ENCODE peak calls at places on chromosomes 12 and 14, in four cellular contexts. O, M, I and Q are unnamed samples.

GRCh38 chr14:75979071-75979571 is 2.7 kb downstream of the TGFB3 start:
- DNase-seq in M (peak), O (peak), I (peak), Q (no peak)

GRCh38 chr12:128920468-128920867 is 67.2 kb downstream of the GLT1D1 start:
- DNase-seq in O (no peak), I (peak), M (no peak), Q (no peak)

GRCh38 chr14:77488558-77488957 is 10.1 kb downstream of the ISM2 start:
- DNase-seq in I (no peak), M (no peak), O (no peak), Q (no peak)

GRCh38 chr14:23085458-23085857 is 9.5 kb downstream of the ACIN1 start:
- DNase-seq in O (no peak), M (no peak), I (no peak), Q (no peak)

GRCh38 chr14:36925094-36925493 is 247.3 kb downstream of the SLC25A21 start:
- DNase-seq in I (no peak), M (no peak), O (no peak), Q (no peak)

GRCh38 chr14:28831126-28831525 is 64.5 kb downstream of the FOXG1 start:
- DNase-seq in O (no peak), I (no peak), M (no peak), Q (no peak)

GRCh38 chr12:30691122-30691879 is 4.4 kb downstream of the IPO8 start:
- DNase-seq in I (peak), M (no peak), O (no peak), Q (peak)

GRCh38 chr14:49849213-49849847 is 3.3 kb downstream of the NEMF start:
- DNase-seq in M (no peak), O (no peak), I (no peak), Q (no peak)

GRCh38 chr12:116779597-116779996 is 41.5 kb downstream of the RNFT2 start:
- DNase-seq in M (no peak), O (no peak), I (no peak), Q (no peak)

GRCh38 chr12:55073043-55074022 is 52.9 kb upstream of the OR9K2 start:
- DNase-seq in O (peak), I (peak), M (peak), Q (peak)

GRCh38 chr12:27104546-27104945 is 22.2 kb upstream of the C12orf71 start:
- DNase-seq in O (no peak), M (no peak), I (no peak), Q (no peak)

GRCh38 chr14:35355981-35356839 is 48.3 kb downstream of the NFKBIA start:
- DNase-seq in I (no peak), O (peak), M (no peak), Q (peak)

GRCh38 chr14:76456200-76456599 is 80.3 kb downstream of the ESRRB start:
- DNase-seq in O (peak), I (peak), M (peak), Q (peak)

GRCh38 chr12:104609083-104609844 is 152.5 kb downstream of the CHST11 start:
- DNase-seq in M (no peak), I (no peak), O (no peak), Q (no peak)

GRCh38 chr14:53273671-53274072 is 120.5 kb upstream of the DDHD1 start:
- DNase-seq in M (peak), I (no peak), O (no peak), Q (peak)

GRCh38 chr12:48191096-48191495 is 7.7 kb downstream of the CCDC184 start:
- DNase-seq in M (no peak), I (no peak), O (no peak), Q (no peak)

GRCh38 chr12:92466391-92467305 is 236.1 kb upstream of the PLEKHG7 start:
- DNase-seq in O (peak), M (no peak), I (peak), Q (no peak)

GRCh38 chr14:92880351-92880750 is 42.6 kb upstream of the CHGA start:
- DNase-seq in O (no peak), M (no peak), I (no peak), Q (no peak)

GRCh38 chr12:10661338-10661737 is 12.5 kb downstream of the STYK1 start:
- DNase-seq in M (no peak), I (peak), O (no peak), Q (no peak)

GRCh38 chr12:46385439-46385838 is 12.9 kb upstream of the SLC38A2 start:
- DNase-seq in M (no peak), O (peak), I (no peak), Q (peak)

GRCh38 chr14:34693228-34693939 is 21.0 kb downstream of the CFL2 start:
- DNase-seq in M (no peak), I (no peak), O (peak), Q (peak)

GRCh38 chr14:73312697-73313096 is 75.4 kb downstream of the PAPLN start:
- DNase-seq in I (no peak), M (no peak), O (no peak), Q (no peak)

GRCh38 chr12:102120886-102121285 is 903 bp downstream of the PARPBP start:
- DNase-seq in M (peak), O (peak), I (peak), Q (peak)

GRCh38 chr14:75959031-75959430 is 22.8 kb downstream of the TGFB3 start:
- DNase-seq in O (no peak), I (no peak), M (no peak), Q (no peak)

GRCh38 chr12:124520896-124521295 is 46.5 kb downstream of the NCOR2 start:
- DNase-seq in O (no peak), I (no peak), M (no peak), Q (no peak)

GRCh38 chr12:112946236-112947000 is 8.1 kb downstream of the OAS3 start:
- DNase-seq in I (no peak), O (peak), M (no peak), Q (no peak)

GRCh38 chr14:31229638-31230229 is 22.1 kb upstream of the HECTD1 start:
- DNase-seq in O (peak), I (peak), M (no peak), Q (peak)

GRCh38 chr12:84315926-84316325 is 596.7 kb downstream of the SLC6A15 start:
- DNase-seq in O (no peak), M (no peak), I (no peak), Q (no peak)

GRCh38 chr14:75303415-75303814 is 24.8 kb downstream of the FOS start:
- DNase-seq in M (peak), I (peak), O (peak), Q (peak)

GRCh38 chr12:132278421-132279183 is 50.8 kb downstream of the GALNT9 start:
- DNase-seq in O (no peak), I (no peak), M (no peak), Q (no peak)

GRCh38 chr12:50201987-50202521 is 34.9 kb upstream of the CERS5 start:
- DNase-seq in O (peak), M (no peak), I (peak), Q (no peak)

GRCh38 chr14:78863143-78863542 is 693.0 kb downstream of the NRXN3 start:
- DNase-seq in I (peak), M (peak), O (peak), Q (peak)

GRCh38 chr12:51318846-51319570 is 5.0 kb downstream of the BIN2 start:
- DNase-seq in M (peak), I (no peak), O (no peak), Q (no peak)

GRCh38 chr12:124705545-124706138 is 138.2 kb upstream of the NCOR2 start:
- DNase-seq in I (no peak), O (no peak), M (no peak), Q (no peak)

GRCh38 chr12:497501-498160 is 37.9 kb downstream of the B4GALNT3 start:
- DNase-seq in O (peak), M (no peak), I (no peak), Q (no peak)

GRCh38 chr12:105750096-105750495 is 388.7 kb downstream of the NUAK1 start:
- DNase-seq in I (no peak), M (no peak), O (no peak), Q (no peak)
- H3K9ac ChIP-seq in I (no peak), M (no peak), O (no peak), Q (no peak)

DNA sequence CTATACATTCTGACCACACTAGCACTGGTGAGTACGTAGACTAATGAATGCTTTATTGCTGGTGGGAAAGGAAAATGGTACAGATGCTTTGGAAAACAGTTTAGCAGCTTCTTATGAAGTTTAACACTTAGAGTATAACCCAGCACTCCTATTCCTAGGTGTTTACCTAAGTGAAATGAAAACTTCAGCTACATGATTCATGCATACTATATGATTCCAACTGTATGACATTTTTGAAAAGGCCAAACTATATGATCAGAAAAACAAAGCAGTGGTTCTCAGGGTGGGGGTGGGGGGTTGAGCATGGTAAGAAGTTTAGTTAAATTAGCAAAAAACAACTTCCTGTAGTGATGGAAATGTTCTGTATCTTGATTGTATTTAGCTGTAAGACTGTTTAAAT is 22.1 kb upstream of the ARID4A start:
- DNase-seq in O (no peak), I (no peak), M (no peak), Q (no peak)
- H3K9ac ChIP-seq in O (no peak), I (no peak), M (no peak), Q (no peak)

DNA sequence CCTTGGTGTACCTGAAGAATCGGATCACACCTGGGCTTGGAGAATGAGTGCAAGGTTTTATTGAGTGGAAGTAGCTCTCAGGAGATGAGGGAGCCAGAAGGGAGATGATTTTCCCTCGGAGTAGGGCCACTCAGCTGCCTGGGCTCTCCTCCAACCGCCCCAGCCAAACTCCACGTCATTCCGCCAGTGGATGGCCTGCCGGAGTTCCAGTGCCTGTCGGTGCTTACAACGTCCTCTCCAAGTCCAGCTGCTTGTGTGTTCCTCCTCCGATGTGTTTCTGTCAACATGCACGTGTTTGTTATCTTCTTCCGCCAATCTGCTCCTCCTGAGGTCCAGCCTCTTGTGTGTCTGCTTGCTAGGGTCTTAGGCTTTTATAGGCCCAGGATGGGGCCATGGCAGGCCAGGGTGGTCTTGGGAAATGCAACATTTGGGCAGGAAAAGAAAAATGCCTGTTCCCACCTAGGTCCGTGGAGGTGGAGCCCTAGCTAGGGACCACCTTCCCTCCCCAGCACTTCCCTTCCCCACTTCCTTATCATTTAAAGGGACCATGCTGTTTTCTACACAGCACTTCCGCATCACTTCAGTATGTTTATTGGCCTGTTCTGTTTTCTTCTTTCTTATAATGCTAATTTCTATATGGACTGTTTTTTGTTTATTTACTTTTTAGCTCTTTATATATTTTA is 343.2 kb downstream of the PDZRN4 start:
- DNase-seq in I (peak), M (no peak), O (no peak), Q (no peak)
- H3K9ac ChIP-seq in I (no peak), M (no peak), O (no peak), Q (no peak)

GRCh38 chr14:105484069-105484996 is 2.4 kb upstream of the CRIP1 start:
- DNase-seq in I (no peak), O (no peak), M (no peak), Q (no peak)
- H3K9ac ChIP-seq in I (no peak), O (no peak), M (no peak), Q (peak)

GRCh38 chr14:68374682-68375081 is 418.2 kb downstream of the ZFP36L1 start:
- DNase-seq in O (no peak), M (no peak), I (no peak), Q (no peak)

GRCh38 chr14:68377459-68377858 is 415.4 kb downstream of the ZFP36L1 start:
- DNase-seq in M (no peak), I (no peak), O (no peak), Q (peak)

GRCh38 chr14:68376067-68376810 is 416.6 kb downstream of the ZFP36L1 start:
- DNase-seq in I (no peak), O (no peak), M (no peak), Q (no peak)

GRCh38 chr14:68375371-68375770 is 417.5 kb downstream of the ZFP36L1 start:
- DNase-seq in I (no peak), O (no peak), M (no peak), Q (no peak)

DNA sequence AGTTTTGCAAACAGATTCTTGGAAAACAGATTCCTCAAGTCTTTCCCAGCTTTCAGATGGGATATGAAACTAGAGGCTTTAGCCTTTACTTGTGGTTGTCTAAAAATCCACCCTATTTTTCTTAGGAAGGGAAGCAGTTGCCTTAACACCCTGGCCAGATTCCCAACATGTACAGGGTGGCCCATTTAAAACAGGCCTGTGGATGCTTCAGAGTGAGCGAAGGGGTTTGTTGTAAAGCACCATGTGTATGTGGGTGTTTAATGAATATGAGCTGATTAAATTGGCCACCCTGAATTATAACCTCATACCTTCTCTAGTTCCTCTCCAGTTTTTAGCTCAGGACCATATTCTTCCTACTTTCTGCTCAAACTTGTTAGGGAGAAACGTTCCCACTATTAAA is 415.8 kb downstream of the ZFP36L1 start:
- DNase-seq in I (no peak), O (no peak), M (no peak), Q (no peak)
- H3K9ac ChIP-seq in I (no peak), O (no peak), M (no peak), Q (no peak)

GRCh38 chr14:88597601-88598000 is 34.8 kb downstream of the ZC3H14 start:
- DNase-seq in O (no peak), M (no peak), I (no peak), Q (no peak)

GRCh38 chr14:88599761-88600439 is 37.1 kb downstream of the ZC3H14 start:
- DNase-seq in I (no peak), M (no peak), O (no peak), Q (no peak)

GRCh38 chr14:88598097-88598675 is 35.3 kb downstream of the ZC3H14 start:
- DNase-seq in O (no peak), M (no peak), I (no peak), Q (no peak)

GRCh38 chr14:88597038-88597437 is 34.2 kb downstream of the ZC3H14 start:
- DNase-seq in O (no peak), M (no peak), I (no peak), Q (no peak)

DNA sequence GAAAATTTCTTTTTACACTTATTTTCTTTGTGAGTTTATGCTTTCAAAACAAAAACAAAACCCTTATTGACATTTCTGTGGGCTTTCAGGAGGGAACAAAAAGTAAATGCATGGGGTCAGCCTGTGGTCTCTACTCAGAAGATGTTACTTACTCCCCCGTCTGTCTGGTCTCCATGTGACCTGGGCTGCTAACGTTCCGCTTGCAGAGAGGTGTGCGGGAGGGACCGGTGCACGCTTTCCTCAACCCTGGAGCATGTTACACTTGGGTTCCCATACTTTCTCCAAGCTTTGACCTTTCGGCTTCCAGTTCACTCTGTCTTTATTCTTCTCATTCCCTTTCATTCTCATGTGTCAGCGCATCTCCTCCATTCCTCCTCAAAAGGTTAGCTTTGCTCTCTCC is 36.5 kb downstream of the ZC3H14 start:
- DNase-seq in O (no peak), I (no peak), M (no peak), Q (no peak)
- H3K9ac ChIP-seq in O (no peak), I (no peak), M (no peak), Q (no peak)

GRCh38 chr14:19873178-19873577 is 1.8 kb upstream of the OR4K2 start:
- DNase-seq in O (no peak), M (no peak), I (no peak), Q (no peak)
- H3K9ac ChIP-seq in O (no peak), M (no peak), I (no peak), Q (no peak)

DNA sequence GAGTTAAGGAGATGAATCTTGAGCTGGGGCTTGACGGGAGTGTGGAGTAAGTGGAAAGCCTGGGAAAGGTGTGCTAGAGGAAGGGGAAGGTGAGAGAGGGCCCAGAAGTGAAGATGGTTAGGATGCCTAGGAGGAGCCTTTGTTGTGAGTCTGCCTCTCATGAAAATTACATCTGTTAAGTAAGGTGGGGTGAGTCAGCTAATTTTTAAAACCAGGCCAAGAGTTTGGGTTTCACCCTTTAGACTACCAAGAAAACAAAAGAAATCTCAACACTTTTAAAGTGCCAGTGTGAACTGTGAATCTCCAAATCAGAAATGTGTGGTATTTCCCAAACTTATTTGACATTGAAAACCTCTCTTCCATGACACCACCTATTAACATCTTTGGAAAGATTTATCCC is 185.2 kb downstream of the CRADD start:
- DNase-seq in I (no peak), O (no peak), M (no peak), Q (no peak)
- H3K9ac ChIP-seq in I (no peak), O (no peak), M (no peak), Q (no peak)

DNA sequence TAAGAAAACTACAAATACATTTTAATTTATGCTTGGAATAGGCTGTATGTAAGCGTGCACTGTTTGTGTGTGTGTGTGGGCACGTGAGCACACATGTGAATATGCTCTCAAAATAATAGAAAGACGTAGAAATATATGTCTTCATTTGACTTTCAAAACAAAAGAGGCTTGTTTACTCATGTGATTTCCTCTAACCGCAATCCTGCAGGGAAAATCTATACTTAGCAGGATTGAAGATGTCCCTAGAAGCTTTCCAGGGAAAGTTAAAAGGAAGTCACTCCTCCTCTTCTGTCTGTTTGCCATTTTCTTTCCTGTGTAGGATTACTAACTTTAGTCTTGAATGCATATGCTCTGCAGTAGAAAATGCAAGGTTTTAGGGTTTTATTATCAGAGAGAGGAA is 404.7 kb downstream of the MDGA2 start:
- DNase-seq in I (no peak), M (no peak), O (no peak), Q (no peak)
- H3K9ac ChIP-seq in I (no peak), M (no peak), O (no peak), Q (no peak)